ENCODE peak calls at places on chromosomes 1 and 21, in four cellular contexts. N, D, U and O are unnamed samples.

GRCh38 chr1:29094954-29095353 is 28.7 kb downstream of the TMEM200B start:
- DNase-seq in N (no peak), D (no peak), U (no peak), O (no peak)

GRCh38 chr1:180173451-180173850 is 18.8 kb downstream of the QSOX1 start:
- DNase-seq in N (no peak), D (no peak), U (no peak), O (no peak)

GRCh38 chr1:16138772-16139221 is 17.1 kb downstream of the EPHA2 start:
- DNase-seq in N (no peak), D (no peak), U (no peak), O (no peak)

GRCh38 chr1:10212476-10212875 is 2.1 kb downstream of the KIF1B start:
- DNase-seq in N (no peak), D (no peak), U (no peak), O (no peak)

GRCh38 chr1:171477804-171478203 is 7.5 kb upstream of the PRRC2C start:
- DNase-seq in N (no peak), D (no peak), U (no peak), O (no peak)

GRCh38 chr21:37257526-37257966 is 9.6 kb downstream of the VPS26C start:
- DNase-seq in N (no peak), D (no peak), U (peak; percentile 63), O (no peak)

GRCh38 chr1:151729157-151729965 is 8.0 kb downstream of the RIIAD1 start:
- DNase-seq in N (no peak), D (no peak), U (peak; percentile 9), O (no peak)

GRCh38 chr1:216456682-216457081 is 33.4 kb upstream of the USH2A start:
- DNase-seq in N (no peak), D (peak; percentile 43), U (no peak), O (no peak)

GRCh38 chr1:183472488-183473285 is at the start of gene SMG7:
- DNase-seq in N (no peak), D (no peak), U (no peak), O (no peak)